ENCODE peak calls at places on chromosomes 2 and 18, in seven cellular contexts. N is lower lobe of right lung, E is GM23248, U is hepatocyte, T is SK-N-MC, K is cardiac muscle cell, Y is A549. G is an unnamed sample. For H3K9me3, the result is how much of the 10 kb centered on the place peaks cover.

GRCh38 chr2:25521665-25522387 is 151.6 kb downstream of the DTNB start:
- DNase-seq in N (no peak), E (peak), U (peak), T (peak), K (peak), Y (peak), G (no peak)

GRCh38 chr18:23422751-23423418 is 30.2 kb upstream of the RIOK3 start:
- DNase-seq in N (peak), E (peak), U (peak), T (no peak), K (peak), Y (peak), G (peak)

GRCh38 chr2:169933124-169933711 is 106.0 kb downstream of the UBR3 start:
- DNase-seq in N (no peak), E (peak), U (peak), T (no peak), K (peak), Y (peak), G (no peak)

GRCh38 chr2:239161711-239162140 is 239.1 kb downstream of the HDAC4 start:
- DNase-seq in N (peak), E (no peak), U (no peak), T (no peak), K (no peak), Y (no peak), G (peak)

GRCh38 chr2:230793573-230794359 is 71.0 kb upstream of the ITM2C start:
- DNase-seq in N (peak), E (peak), U (peak), T (no peak), K (peak), Y (peak), G (peak)

GRCh38 chr18:23442958-23443357 is 10.1 kb upstream of the RIOK3 start:
- DNase-seq in N (no peak), E (no peak), U (no peak), T (no peak), K (no peak), Y (no peak), G (no peak)

GRCh38 chr18:50855976-50856772 is 22.7 kb upstream of the ME2 start:
- DNase-seq in N (no peak), E (peak), U (no peak), T (no peak), K (no peak), Y (no peak), G (no peak)

GRCh38 chr18:23331091-23331920 is 121.8 kb upstream of the RIOK3 start:
- DNase-seq in N (peak), E (no peak), U (peak), T (no peak), K (no peak), Y (no peak), G (peak)

GRCh38 chr2:232439758-232440135 is 16.2 kb upstream of the ALPI start:
- DNase-seq in N (peak), E (no peak), U (no peak), T (no peak), K (no peak), Y (no peak), G (no peak)

GRCh38 chr2:167127135-167127534 is 238.9 kb downstream of the XIRP2 start:
- DNase-seq in N (no peak), E (peak), U (peak), T (no peak), K (peak), Y (peak), G (no peak)

GRCh38 chr2:226426292-226426736 is 373.3 kb downstream of the IRS1 start:
- DNase-seq in N (no peak), E (peak), U (no peak), T (peak), K (peak), Y (peak), G (no peak)

GRCh38 chr2:137173514-137173913 is 408.2 kb downstream of the THSD7B start:
- DNase-seq in N (no peak), E (peak), U (peak), T (no peak), K (peak), Y (peak), G (no peak)

GRCh38 chr2:97724073-97724410 is 10.7 kb downstream of the ZAP70 start:
- DNase-seq in N (no peak), E (no peak), U (no peak), T (no peak), K (no peak), Y (no peak), G (no peak)

GRCh38 chr2:240437861-240438809 is 2.7 kb downstream of the GPC1 start:
- DNase-seq in N (peak), E (peak), U (peak), T (no peak), K (peak), Y (peak), G (peak)

DNA sequence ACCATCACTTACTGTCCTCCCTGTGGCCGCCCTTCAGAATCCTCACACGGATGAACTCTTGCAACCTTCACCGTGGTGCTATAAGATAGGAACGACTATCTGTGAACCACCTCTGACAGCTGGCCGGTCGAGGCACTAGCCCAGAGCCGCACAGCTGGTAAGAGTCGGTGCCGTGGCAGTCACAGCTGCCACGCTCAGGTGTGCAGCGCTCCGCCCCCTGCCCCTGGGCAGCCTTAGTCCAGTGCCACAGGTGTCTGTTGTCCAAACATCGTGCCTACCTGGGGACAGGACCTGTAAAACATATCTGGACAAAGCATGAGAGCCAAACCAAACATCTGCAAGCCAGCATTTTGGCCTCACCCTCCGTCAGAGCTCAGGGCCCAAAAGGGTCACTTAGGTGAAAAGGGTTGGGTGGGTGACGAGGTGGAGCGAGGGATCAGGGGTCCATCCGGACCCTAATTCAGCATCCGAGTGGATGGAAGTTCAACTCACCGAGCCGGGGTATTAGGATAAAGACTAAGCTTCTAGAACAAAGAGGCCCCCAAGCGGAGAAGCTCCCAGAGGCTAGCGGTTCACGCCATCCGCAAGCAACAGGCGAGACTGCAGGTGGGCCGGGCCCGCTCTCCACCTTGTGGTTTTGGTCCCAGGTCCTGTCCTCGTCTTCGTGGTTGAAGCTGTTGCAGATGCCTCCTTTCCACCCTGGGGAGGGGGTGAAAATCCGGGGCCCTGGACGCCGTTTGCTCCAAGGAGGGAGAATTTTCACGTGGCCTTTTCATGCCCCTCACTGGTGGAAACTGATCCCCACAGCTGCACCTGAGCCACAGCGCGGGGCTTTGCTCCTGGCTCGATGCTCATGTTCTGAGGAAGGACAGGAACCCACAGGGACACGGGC is 55.1 kb upstream of the SALL3 start:
- DNase-seq in N (no peak), E (no peak), U (no peak), T (no peak), K (no peak), Y (no peak), G (no peak)
- H3K9me3 ChIP-seq in N (under half), E (under half), U (under half), T (under half), K (under half), Y (under half), G (under half)

DNA sequence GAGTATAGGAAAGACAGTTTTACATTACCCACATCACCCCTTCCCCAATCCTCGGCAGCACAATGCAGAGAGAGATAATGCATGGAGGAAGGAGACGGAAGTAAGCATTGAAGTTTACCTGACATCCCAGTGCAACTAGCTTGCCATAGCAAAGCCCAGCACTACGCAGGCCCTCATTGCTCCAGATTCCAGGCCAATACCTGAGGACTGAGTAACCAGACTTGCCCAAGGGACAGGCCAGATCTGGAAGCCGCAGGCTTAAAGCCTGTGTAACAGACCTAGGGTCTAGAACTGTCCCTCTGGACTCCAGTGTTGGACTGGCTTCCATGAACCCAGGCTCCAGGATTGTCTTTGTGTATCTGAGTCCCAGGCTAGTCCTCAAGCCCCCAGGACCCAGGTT is 17.6 kb downstream of the SERPINB4 start:
- DNase-seq in N (no peak), E (no peak), U (no peak), T (no peak), K (no peak), Y (no peak), G (no peak)
- H3K9me3 ChIP-seq in N (under half), E (under half), U (under half), T (under half), K (under half), Y (under half), G (half or more)

GRCh38 chr2:188678921-188679320 is 295.3 kb upstream of the COL3A1 start:
- DNase-seq in N (no peak), E (peak), U (no peak), T (no peak), K (peak), Y (peak), G (no peak)

GRCh38 chr2:188682864-188683263 is 291.3 kb upstream of the COL3A1 start:
- DNase-seq in N (no peak), E (no peak), U (no peak), T (no peak), K (no peak), Y (no peak), G (no peak)

GRCh38 chr2:188684795-188685194 is 289.4 kb upstream of the COL3A1 start:
- DNase-seq in N (no peak), E (no peak), U (no peak), T (no peak), K (no peak), Y (no peak), G (no peak)
- H3K9me3 ChIP-seq in N (under half), E (under half), U (under half), T (under half), K (under half), Y (under half), G (under half)

GRCh38 chr2:98975611-98976010 is 39.6 kb upstream of the CRACDL start:
- DNase-seq in N (no peak), E (no peak), U (no peak), T (no peak), K (no peak), Y (no peak), G (no peak)

GRCh38 chr2:98972582-98973167 is 36.6 kb upstream of the CRACDL start:
- DNase-seq in N (no peak), E (no peak), U (no peak), T (no peak), K (no peak), Y (no peak), G (no peak)
- H3K9me3 ChIP-seq in N (under half), E (under half), U (under half), T (under half), K (under half), Y (under half), G (under half)

G was measured in left lung.